ENCODE peak calls at places on chromosomes 11 and 22, in seven cellular contexts. One of them, this sample, is unnamed.
A peak's percentile ranks its signal among the peaks of the same experiment; 100 is the strongest.

GRCh38 chr11:33160147-33160546 is 1.1 kb downstream of the CSTF3 start:
- DNase-seq in naive thymus-derived CD8-positive, alpha-beta T cell: no peak
- DNase-seq in hypothalamus: no peak
- DNase-seq in GM03348: peak; percentile 29
- DNase-seq in GM10248: no peak
- DNase-seq in thoracic aorta: no peak
- DNase-seq in lower leg skin: no peak
- DNase-seq in this sample: no peak

GRCh38 chr11:12276831-12277475 is 100.4 kb upstream of the PARVA start:
- DNase-seq in naive thymus-derived CD8-positive, alpha-beta T cell: no peak
- DNase-seq in hypothalamus: no peak
- DNase-seq in GM03348: no peak
- DNase-seq in GM10248: no peak
- DNase-seq in thoracic aorta: no peak
- DNase-seq in lower leg skin: no peak
- DNase-seq in this sample: peak; percentile 4

GRCh38 chr22:45254789-45255261 is 14.1 kb upstream of the KIAA0930 start:
- DNase-seq in naive thymus-derived CD8-positive, alpha-beta T cell: no peak
- DNase-seq in hypothalamus: no peak
- DNase-seq in GM03348: no peak
- DNase-seq in GM10248: peak; percentile 65
- DNase-seq in thoracic aorta: no peak
- DNase-seq in lower leg skin: no peak
- DNase-seq in this sample: no peak

GRCh38 chr11:22426915-22427314 is 88.7 kb downstream of the SLC17A6 start:
- DNase-seq in naive thymus-derived CD8-positive, alpha-beta T cell: no peak
- DNase-seq in hypothalamus: no peak
- DNase-seq in GM03348: no peak
- DNase-seq in GM10248: no peak
- DNase-seq in thoracic aorta: no peak
- DNase-seq in lower leg skin: no peak
- DNase-seq in this sample: no peak

GRCh38 chr11:102831128-102831708 is 12.2 kb downstream of the MMP3 start:
- DNase-seq in naive thymus-derived CD8-positive, alpha-beta T cell: no peak
- DNase-seq in hypothalamus: peak; percentile 6
- DNase-seq in GM03348: peak; percentile 79
- DNase-seq in GM10248: peak; percentile 22
- DNase-seq in thoracic aorta: no peak
- DNase-seq in lower leg skin: peak; percentile 32
- DNase-seq in this sample: no peak

GRCh38 chr11:64445651-64446050 is 86.7 kb downstream of the RPS6KA4 start:
- DNase-seq in naive thymus-derived CD8-positive, alpha-beta T cell: no peak
- DNase-seq in hypothalamus: no peak
- DNase-seq in GM03348: no peak
- DNase-seq in GM10248: no peak
- DNase-seq in thoracic aorta: no peak
- DNase-seq in lower leg skin: no peak
- DNase-seq in this sample: no peak

GRCh38 chr22:27800250-27801131 is 1.1 kb downstream of the MN1 start:
- DNase-seq in naive thymus-derived CD8-positive, alpha-beta T cell: no peak
- DNase-seq in hypothalamus: no peak
- DNase-seq in GM03348: peak; percentile 82
- DNase-seq in GM10248: no peak
- DNase-seq in thoracic aorta: no peak
- DNase-seq in lower leg skin: no peak
- DNase-seq in this sample: no peak

GRCh38 chr22:46429327-46429853 is 93.9 kb downstream of the TRMU start:
- DNase-seq in naive thymus-derived CD8-positive, alpha-beta T cell: no peak
- DNase-seq in hypothalamus: no peak
- DNase-seq in GM03348: no peak
- DNase-seq in GM10248: no peak
- DNase-seq in thoracic aorta: no peak
- DNase-seq in lower leg skin: no peak
- DNase-seq in this sample: no peak

GRCh38 chr11:76664578-76665061 is 5.9 kb downstream of the LRRC32 start:
- DNase-seq in naive thymus-derived CD8-positive, alpha-beta T cell: peak; percentile 26
- DNase-seq in hypothalamus: no peak
- DNase-seq in GM03348: no peak
- DNase-seq in GM10248: no peak
- DNase-seq in thoracic aorta: no peak
- DNase-seq in lower leg skin: no peak
- DNase-seq in this sample: no peak

GRCh38 chr11:36684840-36685800 is 87.1 kb upstream of the RAG2 start:
- DNase-seq in naive thymus-derived CD8-positive, alpha-beta T cell: peak; percentile 79
- DNase-seq in hypothalamus: no peak
- DNase-seq in GM03348: no peak
- DNase-seq in GM10248: peak; percentile 13
- DNase-seq in thoracic aorta: no peak
- DNase-seq in lower leg skin: no peak
- DNase-seq in this sample: no peak

GRCh38 chr11:102268083-102268984 is 49.0 kb upstream of the BIRC3 start:
- DNase-seq in naive thymus-derived CD8-positive, alpha-beta T cell: peak; percentile 82
- DNase-seq in hypothalamus: peak; percentile 15
- DNase-seq in GM03348: peak; percentile 90
- DNase-seq in GM10248: peak; percentile 91
- DNase-seq in thoracic aorta: peak; percentile 10
- DNase-seq in lower leg skin: peak; percentile 88
- DNase-seq in this sample: peak; percentile 88

GRCh38 chr11:47185305-47186075 is 744 bp downstream of the PACSIN3 start:
- DNase-seq in naive thymus-derived CD8-positive, alpha-beta T cell: no peak
- DNase-seq in hypothalamus: peak; percentile 31
- DNase-seq in GM03348: no peak
- DNase-seq in GM10248: no peak
- DNase-seq in thoracic aorta: no peak
- DNase-seq in lower leg skin: no peak
- DNase-seq in this sample: peak; percentile 42

GRCh38 chr11:121932646-121933185 is 183.3 kb downstream of the BLID start:
- DNase-seq in naive thymus-derived CD8-positive, alpha-beta T cell: no peak
- DNase-seq in hypothalamus: no peak
- DNase-seq in GM03348: peak; percentile 2
- DNase-seq in GM10248: no peak
- DNase-seq in thoracic aorta: no peak
- DNase-seq in lower leg skin: no peak
- DNase-seq in this sample: no peak

GRCh38 chr11:68038718-68039525 is at the start of gene TCIRG1:
- DNase-seq in naive thymus-derived CD8-positive, alpha-beta T cell: peak; percentile 44
- DNase-seq in hypothalamus: peak; percentile 51
- DNase-seq in GM03348: peak; percentile 97
- DNase-seq in GM10248: peak; percentile 92
- DNase-seq in thoracic aorta: no peak
- DNase-seq in lower leg skin: peak; percentile 84
- DNase-seq in this sample: peak; percentile 73

GRCh38 chr11:35157814-35158213 is 18.8 kb downstream of the CD44 start:
- DNase-seq in naive thymus-derived CD8-positive, alpha-beta T cell: no peak
- DNase-seq in hypothalamus: no peak
- DNase-seq in GM03348: no peak
- DNase-seq in GM10248: no peak
- DNase-seq in thoracic aorta: no peak
- DNase-seq in lower leg skin: no peak
- DNase-seq in this sample: no peak

GRCh38 chr11:113375402-113375801 is 12.2 kb upstream of the ANKK1 start:
- DNase-seq in naive thymus-derived CD8-positive, alpha-beta T cell: no peak
- DNase-seq in hypothalamus: no peak
- DNase-seq in GM03348: no peak
- DNase-seq in GM10248: no peak
- DNase-seq in thoracic aorta: no peak
- DNase-seq in lower leg skin: no peak
- DNase-seq in this sample: no peak

GRCh38 chr11:44120169-44120568 is 24.7 kb downstream of the EXT2 start:
- DNase-seq in naive thymus-derived CD8-positive, alpha-beta T cell: no peak
- DNase-seq in hypothalamus: no peak
- DNase-seq in GM03348: no peak
- DNase-seq in GM10248: no peak
- DNase-seq in thoracic aorta: no peak
- DNase-seq in lower leg skin: no peak
- DNase-seq in this sample: no peak

GRCh38 chr22:19782533-19782932 is 22.0 kb downstream of the TBX1 start:
- DNase-seq in naive thymus-derived CD8-positive, alpha-beta T cell: no peak
- DNase-seq in hypothalamus: no peak
- DNase-seq in GM03348: no peak
- DNase-seq in GM10248: no peak
- DNase-seq in thoracic aorta: no peak
- DNase-seq in lower leg skin: no peak
- DNase-seq in this sample: no peak

GRCh38 chr22:29217827-29218757 is 12.4 kb downstream of the EMID1 start:
- DNase-seq in naive thymus-derived CD8-positive, alpha-beta T cell: no peak
- DNase-seq in hypothalamus: no peak
- DNase-seq in GM03348: no peak
- DNase-seq in GM10248: no peak
- DNase-seq in thoracic aorta: no peak
- DNase-seq in lower leg skin: no peak
- DNase-seq in this sample: no peak

GRCh38 chr22:49480340-49480739 is 347.3 kb downstream of the BRD1 start:
- DNase-seq in naive thymus-derived CD8-positive, alpha-beta T cell: no peak
- DNase-seq in hypothalamus: no peak
- DNase-seq in GM03348: no peak
- DNase-seq in GM10248: no peak
- DNase-seq in thoracic aorta: no peak
- DNase-seq in lower leg skin: no peak
- DNase-seq in this sample: no peak

GRCh38 chr11:46247664-46248063 is 29.8 kb upstream of the CREB3L1 start:
- DNase-seq in naive thymus-derived CD8-positive, alpha-beta T cell: peak; percentile 38
- DNase-seq in hypothalamus: no peak
- DNase-seq in GM03348: no peak
- DNase-seq in GM10248: peak; percentile 61
- DNase-seq in thoracic aorta: no peak
- DNase-seq in lower leg skin: no peak
- DNase-seq in this sample: no peak

GRCh38 chr11:13713982-13714381 is 45.5 kb downstream of the FAR1 start:
- DNase-seq in naive thymus-derived CD8-positive, alpha-beta T cell: no peak
- DNase-seq in hypothalamus: no peak
- DNase-seq in GM03348: no peak
- DNase-seq in GM10248: peak; percentile 12
- DNase-seq in thoracic aorta: no peak
- DNase-seq in lower leg skin: no peak
- DNase-seq in this sample: no peak

GRCh38 chr11:112588252-112588668 is 327.6 kb upstream of the PLET1 start:
- DNase-seq in naive thymus-derived CD8-positive, alpha-beta T cell: peak; percentile 45
- DNase-seq in hypothalamus: peak; percentile 65
- DNase-seq in GM03348: peak; percentile 88
- DNase-seq in GM10248: peak; percentile 48
- DNase-seq in thoracic aorta: peak; percentile 13
- DNase-seq in lower leg skin: peak; percentile 52
- DNase-seq in this sample: peak; percentile 77

GRCh38 chr11:35362571-35362980 is 56.8 kb downstream of the SLC1A2 start:
- DNase-seq in naive thymus-derived CD8-positive, alpha-beta T cell: no peak
- DNase-seq in hypothalamus: no peak
- DNase-seq in GM03348: peak; percentile 44
- DNase-seq in GM10248: no peak
- DNase-seq in thoracic aorta: no peak
- DNase-seq in lower leg skin: no peak
- DNase-seq in this sample: no peak